ENCODE peak calls at places on chromosome 22, in nine cellular contexts. H is mesendoderm; K is PC-3; G is effector memory CD4-positive, alpha-beta T cell; W is sigmoid colon; D is HL-60; R is Panc1; T is PC-9; U is ascending aorta. X is an unnamed sample.

GRCh38 chr22:32623943-32624342 is 149.3 kb downstream of the FBXO7 start:
- DNase-seq in H (no peak), K (no peak), G (no peak), W (peak; percentile 90), D (no peak), R (no peak), T (no peak), U (peak; percentile 86), X (no peak)

GRCh38 chr22:36332623-36333331 is 55.0 kb downstream of the MYH9 start:
- DNase-seq in H (peak; percentile 75), K (peak; percentile 89), G (peak; percentile 38), W (no peak), D (peak; percentile 60), R (no peak), T (peak; percentile 90), U (no peak), X (no peak)

GRCh38 chr22:29820941-29821789 is 16.9 kb downstream of the ASCC2 start:
- DNase-seq in H (no peak), K (peak; percentile 94), G (no peak), W (peak; percentile 70), D (peak; percentile 94), R (no peak), T (peak; percentile 86), U (peak; percentile 86), X (no peak)

GRCh38 chr22:49577168-49578060 is 250.3 kb downstream of the BRD1 start:
- DNase-seq in H (no peak), K (no peak), G (no peak), W (peak; percentile 45), D (no peak), R (no peak), T (no peak), U (peak; percentile 50), X (no peak)

GRCh38 chr22:40728731-40729189 is 49.5 kb downstream of the MCHR1 start:
- DNase-seq in H (peak; percentile 54), K (no peak), G (peak; percentile 47), W (no peak), D (no peak), R (no peak), T (no peak), U (no peak), X (no peak)

GRCh38 chr22:19761500-19762314 is 1.1 kb downstream of the TBX1 start:
- DNase-seq in H (peak; percentile 65), K (peak; percentile 43), G (no peak), W (no peak), D (no peak), R (no peak), T (no peak), U (no peak), X (no peak)

GRCh38 chr22:39251762-39252460 is 7.1 kb upstream of the PDGFB start:
- DNase-seq in H (no peak), K (peak; percentile 88), G (no peak), W (no peak), D (no peak), R (no peak), T (peak; percentile 62), U (no peak), X (no peak)

GRCh38 chr22:19886605-19887250 is 32.1 kb upstream of the GNB1L start:
- DNase-seq in H (no peak), K (no peak), G (no peak), W (no peak), D (peak; percentile 89), R (no peak), T (no peak), U (no peak), X (no peak)

GRCh38 chr22:41939981-41940852 is 6.7 kb downstream of the CENPM start:
- DNase-seq in H (no peak), K (no peak), G (peak; percentile 96), W (no peak), D (no peak), R (no peak), T (peak; percentile 68), U (peak; percentile 78), X (peak; percentile 55)

GRCh38 chr22:37636186-37636948 is 3.1 kb upstream of the SH3BP1 start:
- DNase-seq in H (peak; percentile 67), K (no peak), G (no peak), W (no peak), D (no peak), R (no peak), T (no peak), U (no peak), X (no peak)

GRCh38 chr22:24007253-24008021 is 2.2 kb upstream of the GSTT4 start:
- DNase-seq in H (no peak), K (no peak), G (no peak), W (no peak), D (no peak), R (no peak), T (no peak), U (no peak), X (no peak)

GRCh38 chr22:24984122-24984521 is 31.6 kb downstream of the KIAA1671 start:
- DNase-seq in H (no peak), K (no peak), G (no peak), W (no peak), D (no peak), R (no peak), T (no peak), U (no peak), X (no peak)

GRCh38 chr22:30240541-30241417 is 5.8 kb downstream of the LIF start:
- DNase-seq in H (no peak), K (no peak), G (no peak), W (no peak), D (no peak), R (no peak), T (no peak), U (no peak), X (no peak)

DNA sequence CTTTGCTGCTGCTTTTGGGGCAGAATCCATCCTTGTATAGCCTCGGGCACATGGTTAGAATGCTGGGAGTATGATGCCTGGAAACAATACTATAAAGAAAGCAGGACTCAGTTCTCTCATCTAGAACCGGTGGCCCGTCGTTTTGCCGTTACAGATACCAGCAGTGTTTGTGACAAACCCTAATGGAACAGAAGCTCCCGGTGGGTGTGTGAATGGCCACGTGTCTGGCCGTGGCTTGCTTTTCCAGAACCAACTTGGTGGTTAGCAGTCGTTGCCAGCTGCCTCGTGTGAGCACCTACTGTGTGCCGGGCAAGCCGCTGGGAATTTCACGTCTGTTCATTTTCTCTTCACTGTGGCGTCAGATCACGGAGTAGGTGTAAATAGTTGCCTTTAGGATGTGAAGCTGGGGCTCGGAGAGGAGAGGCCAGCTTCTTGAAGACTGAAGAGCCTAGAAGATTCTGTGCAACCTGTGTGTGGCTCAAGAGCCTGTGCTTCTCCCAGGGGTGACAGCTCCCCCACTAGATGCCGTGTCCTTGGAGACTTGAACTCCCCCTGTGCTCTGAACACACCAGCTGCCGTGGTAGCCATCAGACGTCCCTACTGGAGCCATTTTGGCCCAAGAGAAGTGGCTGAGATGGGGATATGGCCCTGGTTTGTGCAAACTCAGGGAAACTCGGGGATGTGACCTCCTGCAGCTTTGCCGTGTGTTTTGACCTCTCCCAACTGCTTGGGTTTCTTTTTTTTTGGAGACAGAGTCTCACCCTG is 57.5 kb upstream of the PPARA start:
- DNase-seq in H (no peak), K (no peak), G (no peak), W (no peak), D (no peak), R (no peak), T (no peak), U (no peak), X (no peak)
- H3K27ac ChIP-seq in H (no peak overlapping the region), K (no peak overlapping the region), G (no peak overlapping the region), W (peak overlapping the region; percentile 97), D (no peak overlapping the region), R (peak overlapping the region; percentile 99), T (no peak overlapping the region), U (peak overlapping the region; percentile 96), X (peak overlapping the region; percentile 99)

DNA sequence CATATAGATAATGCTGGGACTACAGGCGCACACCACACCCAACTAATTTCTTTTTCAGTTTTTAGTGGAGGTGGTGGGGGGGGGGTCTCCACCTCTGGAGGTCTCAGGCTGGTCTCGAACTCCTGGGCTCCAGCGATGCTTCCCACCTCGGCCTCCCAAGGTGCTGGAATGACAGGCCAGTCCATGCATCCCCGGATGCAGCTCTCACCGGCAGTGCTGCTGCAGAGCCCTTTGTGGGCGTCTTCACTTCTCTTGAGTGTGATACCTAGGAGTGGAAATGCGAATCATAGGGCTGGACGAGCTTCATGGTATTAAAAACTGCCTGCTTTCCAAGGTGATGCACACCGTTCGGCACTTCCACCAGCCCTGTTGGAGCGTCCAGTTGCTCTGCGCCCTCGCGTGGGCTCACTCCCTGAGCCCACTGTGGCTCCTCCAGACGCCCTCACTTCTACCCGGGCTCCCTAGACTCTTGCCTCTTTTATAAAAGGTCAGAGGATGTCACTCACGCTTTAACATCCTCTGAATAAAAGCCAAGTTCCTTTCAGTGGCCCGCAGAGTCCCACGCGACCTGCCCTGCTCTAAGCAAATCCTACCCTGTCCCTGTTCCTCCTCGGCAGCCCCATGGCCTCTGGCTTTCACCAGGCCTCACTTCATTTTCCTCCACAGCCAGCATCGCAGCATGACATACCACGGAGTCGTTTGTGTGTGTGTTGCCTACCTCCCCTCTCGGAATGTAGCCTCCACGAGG is 833 bp upstream of the BID start:
- DNase-seq in H (no peak), K (no peak), G (no peak), W (no peak), D (no peak), R (no peak), T (no peak), U (no peak), X (no peak)
- H3K27ac ChIP-seq in H (no peak overlapping the region), K (no peak overlapping the region), G (peak overlapping the region; percentile 95), W (no peak overlapping the region), D (no peak overlapping the region), R (peak overlapping the region; percentile 75), T (no peak overlapping the region), U (no peak overlapping the region), X (no peak overlapping the region)

GRCh38 chr22:46738961-46739870 is 1.2 kb upstream of the CERK start:
- DNase-seq in H (peak; percentile 49), K (no peak), G (peak; percentile 74), W (no peak), D (peak; percentile 63), R (peak; percentile 47), T (peak; percentile 58), U (peak; percentile 86), X (no peak)
- H3K27ac ChIP-seq in H (no peak overlapping the region), K (no peak overlapping the region), G (peak overlapping the region; percentile 89), W (peak overlapping the region; percentile 90), D (peak overlapping the region; percentile 52), R (peak overlapping the region; percentile 76), T (no peak overlapping the region), U (peak overlapping the region; percentile 93), X (peak overlapping the region; percentile 72)

DNA sequence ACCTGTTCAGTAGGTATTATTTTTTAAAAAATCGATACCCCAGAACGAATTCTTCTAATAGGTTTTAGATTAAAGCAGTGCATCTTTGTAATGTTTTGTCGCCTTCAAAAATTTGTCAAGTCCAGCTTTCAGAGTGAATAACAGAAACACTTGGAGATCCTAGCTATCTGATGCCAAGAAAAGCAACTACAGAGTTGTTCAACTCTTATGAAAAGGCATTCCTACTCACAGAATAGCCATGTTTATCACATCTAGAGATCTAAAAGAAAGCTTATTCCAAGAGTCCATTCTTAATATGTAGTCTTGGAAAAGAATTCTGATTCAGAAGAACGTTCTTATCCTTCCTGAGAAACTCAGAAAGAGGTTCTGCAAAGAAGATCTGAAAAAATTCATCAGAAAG is 268.5 kb downstream of the TTC28 start:
- DNase-seq in H (no peak), K (no peak), G (no peak), W (no peak), D (no peak), R (no peak), T (no peak), U (no peak), X (no peak)
- H3K27ac ChIP-seq in H (no peak overlapping the region), K (no peak overlapping the region), G (no peak overlapping the region), W (no peak overlapping the region), D (no peak overlapping the region), R (no peak overlapping the region), T (no peak overlapping the region), U (peak overlapping the region; percentile 45), X (no peak overlapping the region)